ENCODE peak calls at places on chromosome 19, in seven cellular contexts. Y is neuronal stem cell, U is astrocyte, M is mammary epithelial cell, T is fibroblast of lung, C is left ventricle myocardium inferior, B is H7. O is an unnamed sample. For H3K27me3, the result is how much of the 10 kb centered on the place peaks cover.

GRCh38 chr19:13770013-13770635 is 4.1 kb upstream of the C19orf53 start:
- DNase-seq in C (no peak), U (no peak), T (no peak), B (no peak), Y (no peak), M (no peak), O (no peak)

GRCh38 chr19:5823579-5824281 is 15.8 kb downstream of the FUT6 start:
- DNase-seq in M (no peak), C (no peak), T (no peak), Y (no peak), B (peak), U (no peak), O (no peak)

GRCh38 chr19:49502866-49503581 is 6.8 kb downstream of the RPS11 start:
- DNase-seq in M (peak), Y (no peak), B (peak), U (peak), T (peak), C (no peak), O (peak)

GRCh38 chr19:11123076-11123567 is 32.5 kb downstream of the SPC24 start:
- DNase-seq in U (no peak), C (no peak), M (no peak), B (no peak), T (no peak), Y (no peak), O (no peak)

GRCh38 chr19:46599716-46600392 is 1.3 kb upstream of the CALM3 start:
- DNase-seq in B (peak), Y (no peak), C (no peak), T (no peak), M (no peak), U (no peak), O (no peak)

GRCh38 chr19:13430790-13431582 is 75.3 kb downstream of the CACNA1A start:
- DNase-seq in M (peak), B (peak), U (peak), Y (peak), C (peak), T (peak), O (peak)

GRCh38 chr19:6489278-6490061 is 7.9 kb upstream of the DENND1C start:
- DNase-seq in B (peak), Y (no peak), T (no peak), U (no peak), C (no peak), M (no peak), O (no peak)

GRCh38 chr19:43820098-43820860 is 6.8 kb upstream of the ZNF283 start:
- DNase-seq in Y (no peak), B (no peak), C (peak), U (peak), T (peak), M (peak), O (no peak)

GRCh38 chr19:33201473-33201872 is 7.3 kb downstream of the LRP3 start:
- DNase-seq in Y (no peak), M (no peak), U (no peak), T (no peak), B (peak), C (no peak), O (no peak)

GRCh38 chr19:16372065-16372915 is 47.7 kb downstream of the KLF2 start:
- DNase-seq in T (no peak), U (no peak), Y (no peak), B (no peak), M (no peak), C (peak), O (no peak)

GRCh38 chr19:579842-580155 is 7.4 kb downstream of the BSG start:
- DNase-seq in B (no peak), C (no peak), T (no peak), U (no peak), Y (no peak), M (no peak), O (no peak)

GRCh38 chr19:22945560-22945959 is 57.4 kb downstream of the ZNF728 start:
- DNase-seq in C (no peak), M (no peak), Y (peak), U (peak), T (peak), B (no peak), O (no peak)

GRCh38 chr19:31297991-31298390 is 51.2 kb downstream of the TSHZ3 start:
- DNase-seq in Y (no peak), T (no peak), C (no peak), U (no peak), M (no peak), B (no peak), O (no peak)

GRCh38 chr19:15144046-15144646 is 36.9 kb downstream of the SYDE1 start:
- DNase-seq in T (no peak), C (no peak), B (no peak), U (no peak), Y (no peak), M (peak), O (peak)

GRCh38 chr19:38211206-38211605 is 12.8 kb downstream of the DPF1 start:
- DNase-seq in C (no peak), T (peak), M (no peak), B (peak), U (no peak), Y (peak), O (no peak)

GRCh38 chr19:19741184-19741583 is 8.3 kb upstream of the ZNF14 start:
- DNase-seq in U (no peak), T (no peak), C (no peak), M (no peak), Y (no peak), B (peak), O (no peak)

GRCh38 chr19:13012690-13013608 is 17.7 kb downstream of the NFIX start:
- DNase-seq in Y (no peak), B (peak), T (peak), C (peak), M (peak), U (peak), O (no peak)

GRCh38 chr19:41325947-41326706 is 16.2 kb downstream of the CCDC97 start:
- DNase-seq in C (no peak), T (peak), U (peak), M (no peak), B (peak), Y (no peak), O (peak)

GRCh38 chr19:1736916-1737315 is 16.4 kb upstream of the ONECUT3 start:
- DNase-seq in Y (no peak), B (peak), T (no peak), C (no peak), M (no peak), U (no peak), O (no peak)

GRCh38 chr19:1734328-1734966 is 18.9 kb upstream of the ONECUT3 start:
- DNase-seq in C (no peak), B (peak), M (no peak), T (no peak), Y (no peak), U (no peak), O (no peak)

GRCh38 chr19:1739960-1740629 is 13.2 kb upstream of the ONECUT3 start:
- DNase-seq in B (no peak), T (no peak), U (no peak), Y (no peak), C (no peak), M (no peak), O (no peak)

GRCh38 chr19:1736280-1736679 is 17.0 kb upstream of the ONECUT3 start:
- DNase-seq in M (no peak), B (no peak), Y (no peak), C (no peak), U (no peak), T (no peak), O (no peak)
- H3K27me3 ChIP-seq in M (under half), B (under half), Y (under half), C (half or more), U (under half), T (under half), O (under half)

GRCh38 chr19:50778906-50779430 is 8.7 kb downstream of the GPR32 start:
- DNase-seq in U (no peak), M (no peak), T (no peak), C (no peak), B (peak), Y (no peak), O (no peak)

GRCh38 chr19:50776131-50776530 is 5.9 kb downstream of the GPR32 start:
- DNase-seq in M (no peak), T (no peak), U (no peak), C (no peak), Y (no peak), B (no peak), O (no peak)

GRCh38 chr19:50779504-50780457 is 9.5 kb downstream of the GPR32 start:
- DNase-seq in B (peak), C (no peak), Y (no peak), T (no peak), M (peak), U (no peak), O (no peak)

GRCh38 chr19:50777830-50778303 is 7.6 kb downstream of the GPR32 start:
- DNase-seq in M (peak), Y (no peak), C (no peak), T (no peak), U (no peak), B (peak), O (no peak)

DNA sequence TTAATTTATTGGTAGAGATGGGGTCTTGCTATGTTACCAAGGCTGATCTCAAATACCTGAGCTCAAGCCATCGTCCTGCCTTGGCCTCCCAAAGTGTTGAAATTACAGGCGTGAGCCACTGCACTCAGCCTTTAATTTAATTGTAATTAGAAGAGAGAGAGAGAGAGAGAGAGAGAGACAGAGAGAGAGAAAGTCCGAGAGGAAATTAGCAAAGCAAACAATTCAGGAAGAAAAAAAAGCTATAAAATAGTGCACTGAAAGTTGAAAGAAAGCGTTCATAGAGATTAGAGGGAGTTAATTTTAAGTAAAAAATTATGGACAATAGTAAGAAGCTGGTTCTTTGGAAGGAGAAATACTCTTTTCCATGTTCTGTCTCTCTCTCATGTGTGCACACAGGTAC is 7.0 kb downstream of the GPR32 start:
- DNase-seq in B (no peak), U (no peak), M (no peak), C (no peak), Y (no peak), T (no peak), O (no peak)
- H3K27me3 ChIP-seq in B (under half), U (under half), M (under half), C (half or more), Y (under half), T (under half), O (under half)

GRCh38 chr19:50718255-50719118 is 1.1 kb downstream of the SHANK1 start:
- DNase-seq in Y (peak), C (no peak), U (no peak), B (peak), T (no peak), M (no peak), O (no peak)
- H3K27me3 ChIP-seq in Y (under half), C (half or more), U (under half), B (half or more), T (under half), M (under half), O (under half)

GRCh38 chr19:50702158-50702869 is 17.3 kb downstream of the SHANK1 start:
- DNase-seq in C (no peak), U (no peak), M (no peak), Y (no peak), B (peak), T (no peak), O (no peak)
- H3K27me3 ChIP-seq in C (half or more), U (under half), M (under half), Y (under half), B (under half), T (under half), O (under half)

GRCh38 chr19:18610245-18610555 is 2.5 kb upstream of the TMEM59L start:
- DNase-seq in B (peak), U (no peak), T (no peak), M (no peak), C (no peak), Y (no peak), O (no peak)
- H3K27me3 ChIP-seq in B (half or more), U (half or more), T (half or more), M (half or more), C (half or more), Y (half or more), O (under half)

GRCh38 chr19:30062331-30063183 is 120.5 kb downstream of the URI1 start:
- DNase-seq in B (peak), C (no peak), T (no peak), U (no peak), M (no peak), Y (no peak), O (no peak)
- H3K27me3 ChIP-seq in B (under half), C (under half), T (under half), U (under half), M (under half), Y (under half), O (under half)

GRCh38 chr19:28899703-28900102 is 313.2 kb downstream of the UQCRFS1 start:
- DNase-seq in C (no peak), Y (no peak), U (no peak), T (no peak), B (no peak), M (no peak), O (no peak)

GRCh38 chr19:28898279-28898678 is 314.7 kb downstream of the UQCRFS1 start:
- DNase-seq in B (no peak), C (no peak), T (no peak), M (no peak), Y (no peak), U (no peak), O (no peak)
- H3K27me3 ChIP-seq in B (under half), C (under half), T (under half), M (under half), Y (under half), U (under half), O (under half)

DNA sequence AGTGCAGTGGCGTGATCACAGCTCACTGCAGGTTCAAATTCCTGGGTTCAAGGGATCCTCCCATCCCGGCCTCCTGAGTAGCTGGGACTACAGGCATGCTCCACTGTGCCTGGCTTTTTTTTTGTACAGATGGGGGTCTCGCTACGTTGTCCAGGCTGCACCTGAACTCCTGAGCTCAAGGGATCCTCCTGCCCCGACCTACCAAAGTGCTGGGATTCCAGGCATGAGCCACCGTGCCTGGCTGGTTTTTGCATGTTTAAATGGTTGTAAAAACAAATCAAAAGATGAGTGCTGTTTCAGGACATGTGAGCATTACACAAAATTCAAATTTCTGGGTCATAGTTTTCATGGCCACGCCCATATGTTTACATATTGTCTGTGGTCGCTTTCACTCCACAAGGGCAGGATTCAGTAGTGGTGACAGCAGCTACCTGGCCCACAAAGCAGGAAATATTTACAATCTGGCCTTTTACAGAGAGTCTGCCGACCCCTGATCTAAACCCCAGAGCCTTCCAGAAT is 5.3 kb downstream of the MATK start:
- DNase-seq in M (no peak), C (no peak), B (no peak), U (no peak), Y (no peak), T (no peak), O (no peak)
- H3K27me3 ChIP-seq in M (under half), C (under half), B (under half), U (under half), Y (under half), T (under half), O (under half)